ENCODE peak calls at places on chromosomes 7 and 10, in seven cellular contexts. One of them, this sample, is unnamed.

GRCh38 chr10:4670737-4671136 is 155.3 kb upstream of the AKR1E2 start:
- DNase-seq in HepG2: no peak
- DNase-seq in ascending aorta: no peak
- DNase-seq in body of pancreas: no peak
- DNase-seq in adrenal gland: no peak
- DNase-seq in sigmoid colon: no peak
- DNase-seq in heart left ventricle: no peak
- DNase-seq in this sample: no peak

GRCh38 chr7:16940777-16941176 is 59.0 kb upstream of the AGR3 start:
- DNase-seq in HepG2: no peak
- DNase-seq in ascending aorta: no peak
- DNase-seq in body of pancreas: no peak
- DNase-seq in adrenal gland: no peak
- DNase-seq in sigmoid colon: no peak
- DNase-seq in heart left ventricle: no peak
- DNase-seq in this sample: no peak

GRCh38 chr7:80935971-80936370 is 17.1 kb upstream of the SEMA3C start:
- DNase-seq in HepG2: no peak
- DNase-seq in ascending aorta: no peak
- DNase-seq in body of pancreas: no peak
- DNase-seq in adrenal gland: no peak
- DNase-seq in sigmoid colon: no peak
- DNase-seq in heart left ventricle: no peak
- DNase-seq in this sample: no peak

GRCh38 chr7:38548605-38549004 is 82.6 kb downstream of the AMPH start:
- DNase-seq in HepG2: no peak
- DNase-seq in ascending aorta: no peak
- DNase-seq in body of pancreas: no peak
- DNase-seq in adrenal gland: no peak
- DNase-seq in sigmoid colon: no peak
- DNase-seq in heart left ventricle: no peak
- DNase-seq in this sample: no peak

GRCh38 chr10:27525819-27526218 is 21.7 kb downstream of the RAB18 start:
- DNase-seq in HepG2: no peak
- DNase-seq in ascending aorta: no peak
- DNase-seq in body of pancreas: no peak
- DNase-seq in adrenal gland: no peak
- DNase-seq in sigmoid colon: no peak
- DNase-seq in heart left ventricle: no peak
- DNase-seq in this sample: no peak

GRCh38 chr10:76248781-76249180 is 817.4 kb downstream of the LRMDA start:
- DNase-seq in HepG2: no peak
- DNase-seq in ascending aorta: no peak
- DNase-seq in body of pancreas: no peak
- DNase-seq in adrenal gland: no peak
- DNase-seq in sigmoid colon: no peak
- DNase-seq in heart left ventricle: no peak
- DNase-seq in this sample: no peak

GRCh38 chr7:28980504-28981281 is 22.6 kb upstream of the TRIL start:
- DNase-seq in HepG2: no peak
- DNase-seq in ascending aorta: no peak
- DNase-seq in body of pancreas: no peak
- DNase-seq in adrenal gland: no peak
- DNase-seq in sigmoid colon: no peak
- DNase-seq in heart left ventricle: peak; percentile 36
- DNase-seq in this sample: no peak

GRCh38 chr7:100148559-100149328 is at the start of gene LAMTOR4:
- DNase-seq in HepG2: peak; percentile 98
- DNase-seq in ascending aorta: peak; percentile 99
- DNase-seq in body of pancreas: peak; percentile 99
- DNase-seq in adrenal gland: peak; percentile 99
- DNase-seq in sigmoid colon: peak; percentile 100
- DNase-seq in heart left ventricle: peak; percentile 100
- DNase-seq in this sample: peak; percentile 100

GRCh38 chr7:158555034-158555520 is 32.5 kb downstream of the PTPRN2 start:
- DNase-seq in HepG2: no peak
- DNase-seq in ascending aorta: no peak
- DNase-seq in body of pancreas: peak; percentile 2
- DNase-seq in adrenal gland: no peak
- DNase-seq in sigmoid colon: no peak
- DNase-seq in heart left ventricle: no peak
- DNase-seq in this sample: no peak

GRCh38 chr7:113710310-113711106 is 208.3 kb downstream of the PPP1R3A start:
- DNase-seq in HepG2: peak; percentile 63
- DNase-seq in ascending aorta: no peak
- DNase-seq in body of pancreas: peak; percentile 50
- DNase-seq in adrenal gland: peak; percentile 35
- DNase-seq in sigmoid colon: no peak
- DNase-seq in heart left ventricle: no peak
- DNase-seq in this sample: no peak

GRCh38 chr7:22645418-22646181 is 81.4 kb upstream of the IL6 start:
- DNase-seq in HepG2: no peak
- DNase-seq in ascending aorta: no peak
- DNase-seq in body of pancreas: no peak
- DNase-seq in adrenal gland: no peak
- DNase-seq in sigmoid colon: no peak
- DNase-seq in heart left ventricle: no peak
- DNase-seq in this sample: no peak

GRCh38 chr7:22647451-22648257 is 79.3 kb upstream of the IL6 start:
- DNase-seq in HepG2: no peak
- DNase-seq in ascending aorta: no peak
- DNase-seq in body of pancreas: no peak
- DNase-seq in adrenal gland: no peak
- DNase-seq in sigmoid colon: no peak
- DNase-seq in heart left ventricle: no peak
- DNase-seq in this sample: no peak

GRCh38 chr7:22639400-22639799 is 87.6 kb upstream of the IL6 start:
- DNase-seq in HepG2: no peak
- DNase-seq in ascending aorta: no peak
- DNase-seq in body of pancreas: no peak
- DNase-seq in adrenal gland: no peak
- DNase-seq in sigmoid colon: no peak
- DNase-seq in heart left ventricle: no peak
- DNase-seq in this sample: no peak

GRCh38 chr7:22640269-22640668 is 86.7 kb upstream of the IL6 start:
- DNase-seq in HepG2: no peak
- DNase-seq in ascending aorta: no peak
- DNase-seq in body of pancreas: no peak
- DNase-seq in adrenal gland: no peak
- DNase-seq in sigmoid colon: no peak
- DNase-seq in heart left ventricle: no peak
- DNase-seq in this sample: no peak

GRCh38 chr7:22642454-22642853 is 84.5 kb upstream of the IL6 start:
- DNase-seq in HepG2: no peak
- DNase-seq in ascending aorta: no peak
- DNase-seq in body of pancreas: no peak
- DNase-seq in adrenal gland: no peak
- DNase-seq in sigmoid colon: no peak
- DNase-seq in heart left ventricle: no peak
- DNase-seq in this sample: no peak
- H3K9me3 ChIP-seq in HepG2: peaks cover 53% of the 10 kb centered on the region
- H3K9me3 ChIP-seq in ascending aorta: peaks cover 9% of the 10 kb centered on the region
- H3K9me3 ChIP-seq in body of pancreas: peaks cover 10% of the 10 kb centered on the region
- H3K9me3 ChIP-seq in adrenal gland: peaks cover 9% of the 10 kb centered on the region
- H3K9me3 ChIP-seq in sigmoid colon: peaks cover 10% of the 10 kb centered on the region
- H3K9me3 ChIP-seq in heart left ventricle: peaks cover 3% of the 10 kb centered on the region
- H3K9me3 ChIP-seq in this sample: peaks cover 7% of the 10 kb centered on the region

GRCh38 chr10:125133706-125134482 is 26.5 kb downstream of the CTBP2 start:
- DNase-seq in HepG2: no peak
- DNase-seq in ascending aorta: no peak
- DNase-seq in body of pancreas: peak; percentile 2
- DNase-seq in adrenal gland: no peak
- DNase-seq in sigmoid colon: peak; percentile 50
- DNase-seq in heart left ventricle: no peak
- DNase-seq in this sample: no peak

GRCh38 chr10:125134916-125135770 is 25.2 kb downstream of the CTBP2 start:
- DNase-seq in HepG2: no peak
- DNase-seq in ascending aorta: no peak
- DNase-seq in body of pancreas: peak; percentile 82
- DNase-seq in adrenal gland: no peak
- DNase-seq in sigmoid colon: peak; percentile 34
- DNase-seq in heart left ventricle: no peak
- DNase-seq in this sample: no peak

GRCh38 chr10:125134483-125134848 is 25.9 kb downstream of the CTBP2 start:
- DNase-seq in HepG2: no peak
- DNase-seq in ascending aorta: no peak
- DNase-seq in body of pancreas: peak; percentile 90
- DNase-seq in adrenal gland: peak; percentile 65
- DNase-seq in sigmoid colon: peak; percentile 62
- DNase-seq in heart left ventricle: no peak
- DNase-seq in this sample: peak; percentile 53

GRCh38 chr10:125136087-125136486 is 24.3 kb downstream of the CTBP2 start:
- DNase-seq in HepG2: no peak
- DNase-seq in ascending aorta: no peak
- DNase-seq in body of pancreas: peak; percentile 5
- DNase-seq in adrenal gland: no peak
- DNase-seq in sigmoid colon: no peak
- DNase-seq in heart left ventricle: no peak
- DNase-seq in this sample: no peak

GRCh38 chr10:125135771-125136035 is 24.7 kb downstream of the CTBP2 start:
- DNase-seq in HepG2: no peak
- DNase-seq in ascending aorta: no peak
- DNase-seq in body of pancreas: peak; percentile 6
- DNase-seq in adrenal gland: no peak
- DNase-seq in sigmoid colon: peak; percentile 46
- DNase-seq in heart left ventricle: no peak
- DNase-seq in this sample: peak; percentile 35
- H3K4me1 ChIP-seq in HepG2: peaks cover 10% of the 10 kb centered on the region
- H3K4me1 ChIP-seq in ascending aorta: peaks cover 26% of the 10 kb centered on the region
- H3K4me1 ChIP-seq in body of pancreas: peaks cover 53% of the 10 kb centered on the region
- H3K4me1 ChIP-seq in adrenal gland: peaks cover 13% of the 10 kb centered on the region
- H3K4me1 ChIP-seq in sigmoid colon: no peaks in the 10 kb centered on the region
- H3K4me1 ChIP-seq in heart left ventricle: peaks cover 57% of the 10 kb centered on the region
- H3K4me1 ChIP-seq in this sample: peaks cover 44% of the 10 kb centered on the region

GRCh38 chr7:142812437-142813215 is 41.9 kb downstream of the PRSS2 start:
- DNase-seq in HepG2: no peak
- DNase-seq in ascending aorta: no peak
- DNase-seq in body of pancreas: no peak
- DNase-seq in adrenal gland: no peak
- DNase-seq in sigmoid colon: no peak
- DNase-seq in heart left ventricle: no peak
- DNase-seq in this sample: no peak

GRCh38 chr7:142809671-142810070 is 38.9 kb downstream of the PRSS2 start:
- DNase-seq in HepG2: no peak
- DNase-seq in ascending aorta: no peak
- DNase-seq in body of pancreas: no peak
- DNase-seq in adrenal gland: no peak
- DNase-seq in sigmoid colon: no peak
- DNase-seq in heart left ventricle: no peak
- DNase-seq in this sample: no peak

GRCh38 chr7:142813262-142813661 is 41.6 kb upstream of the EPHB6 start:
- DNase-seq in HepG2: peak; percentile 44
- DNase-seq in ascending aorta: no peak
- DNase-seq in body of pancreas: no peak
- DNase-seq in adrenal gland: no peak
- DNase-seq in sigmoid colon: no peak
- DNase-seq in heart left ventricle: no peak
- DNase-seq in this sample: no peak

GRCh38 chr7:142808802-142809583 is 38.2 kb downstream of the PRSS2 start:
- DNase-seq in HepG2: no peak
- DNase-seq in ascending aorta: peak; percentile 68
- DNase-seq in body of pancreas: peak; percentile 32
- DNase-seq in adrenal gland: no peak
- DNase-seq in sigmoid colon: no peak
- DNase-seq in heart left ventricle: no peak
- DNase-seq in this sample: no peak

GRCh38 chr7:142811154-142811737 is 40.5 kb downstream of the PRSS2 start:
- DNase-seq in HepG2: peak; percentile 28
- DNase-seq in ascending aorta: no peak
- DNase-seq in body of pancreas: peak; percentile 27
- DNase-seq in adrenal gland: no peak
- DNase-seq in sigmoid colon: no peak
- DNase-seq in heart left ventricle: no peak
- DNase-seq in this sample: no peak
- TF ChIP-seq CTCF in HepG2: peak; percentile 49
- TF ChIP-seq CTCF in ascending aorta: peak; percentile 23
- TF ChIP-seq CTCF in body of pancreas: peak; percentile 66
- TF ChIP-seq CTCF in adrenal gland: peak; percentile 56
- TF ChIP-seq CTCF in sigmoid colon: peak; percentile 46
- TF ChIP-seq CTCF in heart left ventricle: peak; percentile 34
- TF ChIP-seq CTCF in this sample: peak; percentile 41

DNA sequence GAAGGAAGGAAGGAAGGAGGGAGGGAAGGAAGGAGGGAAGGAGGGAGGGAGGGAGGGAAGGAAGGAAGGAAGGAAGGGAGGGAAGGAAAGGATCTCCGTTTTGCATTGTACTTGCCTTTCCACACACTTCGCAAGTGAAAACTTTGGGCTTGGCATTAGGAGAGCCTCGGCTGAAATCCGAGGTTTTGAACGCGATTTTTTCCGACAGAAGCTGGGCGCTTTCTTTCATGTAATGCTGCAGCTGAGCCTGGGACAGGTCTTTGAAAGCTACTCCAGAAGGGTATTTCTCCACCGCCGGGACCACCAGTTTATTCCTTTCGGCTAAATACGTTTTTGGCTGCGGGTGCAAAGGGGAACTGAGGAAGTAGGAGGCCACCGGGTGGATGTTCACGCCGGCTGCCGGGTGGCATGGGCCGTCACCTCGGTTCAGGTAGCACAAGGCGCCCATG is 1.0 kb downstream of the FEZF1 start:
- DNase-seq in HepG2: no peak
- DNase-seq in ascending aorta: no peak
- DNase-seq in body of pancreas: no peak
- DNase-seq in adrenal gland: no peak
- DNase-seq in sigmoid colon: no peak
- DNase-seq in heart left ventricle: no peak
- DNase-seq in this sample: peak; percentile 59
- H3K9me3 ChIP-seq in HepG2: no peaks in the 10 kb centered on the region
- H3K9me3 ChIP-seq in ascending aorta: no peaks in the 10 kb centered on the region
- H3K9me3 ChIP-seq in body of pancreas: no peaks in the 10 kb centered on the region
- H3K9me3 ChIP-seq in adrenal gland: no peaks in the 10 kb centered on the region
- H3K9me3 ChIP-seq in sigmoid colon: no peaks in the 10 kb centered on the region
- H3K9me3 ChIP-seq in heart left ventricle: no peaks in the 10 kb centered on the region
- H3K9me3 ChIP-seq in this sample: no peaks in the 10 kb centered on the region

DNA sequence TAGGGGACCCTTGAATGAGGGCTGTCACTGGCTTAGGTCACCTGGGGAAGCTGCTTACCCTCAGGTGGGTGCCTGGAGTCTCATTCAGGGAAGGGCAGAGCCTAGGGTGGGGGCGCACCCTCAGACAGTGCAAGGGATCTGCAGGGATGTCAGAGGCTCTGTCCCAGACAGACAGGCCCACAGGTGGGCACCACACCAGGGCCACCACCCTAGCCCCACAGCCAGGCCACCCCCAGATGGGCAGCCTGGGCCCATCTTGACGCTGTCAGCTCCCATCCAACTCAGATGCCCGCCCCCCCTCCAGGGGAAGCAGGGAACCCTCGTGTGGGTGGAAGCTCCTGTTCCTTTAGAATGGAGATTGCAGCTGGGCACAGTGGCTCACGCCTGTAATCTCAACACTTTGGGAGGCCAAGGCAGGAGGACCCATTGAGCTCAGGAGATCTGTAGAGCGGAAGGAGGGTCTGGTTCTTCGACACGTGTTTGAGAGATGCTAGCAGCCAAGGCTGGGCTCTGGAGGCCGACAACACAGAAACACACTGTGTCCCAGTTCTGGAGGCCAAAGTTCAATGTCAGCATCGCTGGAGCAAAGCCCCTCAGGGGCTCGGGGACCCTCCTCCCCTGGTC is 58.5 kb upstream of the DNAJB6 start:
- DNase-seq in HepG2: no peak
- DNase-seq in ascending aorta: no peak
- DNase-seq in body of pancreas: no peak
- DNase-seq in adrenal gland: no peak
- DNase-seq in sigmoid colon: no peak
- DNase-seq in heart left ventricle: no peak
- DNase-seq in this sample: no peak
- H3K4me1 ChIP-seq in HepG2: peaks cover 78% of the 10 kb centered on the region
- H3K4me1 ChIP-seq in ascending aorta: peaks cover 8% of the 10 kb centered on the region
- H3K4me1 ChIP-seq in body of pancreas: peaks cover 25% of the 10 kb centered on the region
- H3K4me1 ChIP-seq in adrenal gland: peaks cover 6% of the 10 kb centered on the region
- H3K4me1 ChIP-seq in sigmoid colon: no peaks in the 10 kb centered on the region
- H3K4me1 ChIP-seq in heart left ventricle: peaks cover 16% of the 10 kb centered on the region
- H3K4me1 ChIP-seq in this sample: peaks cover 23% of the 10 kb centered on the region